ENCODE peak calls at places on chromosomes 4 and X, in eight cellular contexts. T is Panc1, E is tibial artery, F is IMR-90, I is heart right ventricle, N is bronchial epithelial cell, R is mesendoderm, D is Peyer's patch. M is an unnamed sample. For H3K27me3, the result is how much of the 10 kb centered on the place peaks cover.

GRCh38 chrX:119758682-119759332 is 419 bp downstream of the SOWAHD start:
- DNase-seq in T (no peak), E (no peak), F (no peak), I (no peak), N (peak), R (peak), D (peak), M (no peak)

GRCh38 chr4:118344801-118345200 is 8.0 kb downstream of the PRSS12 start:
- DNase-seq in T (no peak), E (no peak), F (no peak), I (no peak), N (no peak), R (no peak), D (no peak), M (no peak)

GRCh38 chr4:147498031-147498700 is 17.3 kb downstream of the EDNRA start:
- DNase-seq in T (no peak), E (no peak), F (peak), I (no peak), N (peak), R (no peak), D (no peak), M (no peak)

GRCh38 chr4:34771632-34772031 is 1472.7 kb downstream of the ARAP2 start:
- DNase-seq in T (no peak), E (no peak), F (no peak), I (no peak), N (no peak), R (peak), D (no peak), M (no peak)

GRCh38 chr4:138911903-138912713 is 103.5 kb upstream of the NOCT start:
- DNase-seq in T (no peak), E (no peak), F (no peak), I (no peak), N (peak), R (no peak), D (no peak), M (no peak)

GRCh38 chr4:76963136-76963477 is 13.6 kb downstream of the SEPTIN11 start:
- DNase-seq in T (no peak), E (no peak), F (no peak), I (no peak), N (no peak), R (no peak), D (no peak), M (no peak)

GRCh38 chrX:10769165-10769564 is 148.8 kb upstream of the MID1 start:
- DNase-seq in T (no peak), E (no peak), F (peak), I (no peak), N (peak), R (peak), D (no peak), M (no peak)

GRCh38 chrX:26889574-26889973 is 573.6 kb downstream of the PPP4R3C start:
- DNase-seq in T (no peak), E (no peak), F (no peak), I (no peak), N (no peak), R (no peak), D (no peak), M (no peak)

GRCh38 chrX:56793533-56794320 is 64.7 kb downstream of the NBDY start:
- DNase-seq in T (no peak), E (no peak), F (no peak), I (no peak), N (peak), R (no peak), D (peak), M (peak)

GRCh38 chrX:17024896-17025295 is 78.4 kb downstream of the REPS2 start:
- DNase-seq in T (no peak), E (no peak), F (no peak), I (no peak), N (no peak), R (peak), D (peak), M (no peak)

GRCh38 chrX:136577562-136577961 is 45.5 kb downstream of the VGLL1 start:
- DNase-seq in T (peak), E (peak), F (peak), I (peak), N (peak), R (peak), D (peak), M (peak)

GRCh38 chrX:136585960-136586359 is 53.9 kb downstream of the VGLL1 start:
- DNase-seq in T (no peak), E (no peak), F (no peak), I (no peak), N (no peak), R (no peak), D (no peak), M (no peak)

GRCh38 chrX:136582624-136583023 is 50.6 kb downstream of the VGLL1 start:
- DNase-seq in T (no peak), E (no peak), F (no peak), I (no peak), N (peak), R (no peak), D (no peak), M (no peak)

GRCh38 chrX:136584545-136584944 is 52.5 kb downstream of the VGLL1 start:
- DNase-seq in T (no peak), E (no peak), F (no peak), I (no peak), N (no peak), R (no peak), D (no peak), M (no peak)

DNA sequence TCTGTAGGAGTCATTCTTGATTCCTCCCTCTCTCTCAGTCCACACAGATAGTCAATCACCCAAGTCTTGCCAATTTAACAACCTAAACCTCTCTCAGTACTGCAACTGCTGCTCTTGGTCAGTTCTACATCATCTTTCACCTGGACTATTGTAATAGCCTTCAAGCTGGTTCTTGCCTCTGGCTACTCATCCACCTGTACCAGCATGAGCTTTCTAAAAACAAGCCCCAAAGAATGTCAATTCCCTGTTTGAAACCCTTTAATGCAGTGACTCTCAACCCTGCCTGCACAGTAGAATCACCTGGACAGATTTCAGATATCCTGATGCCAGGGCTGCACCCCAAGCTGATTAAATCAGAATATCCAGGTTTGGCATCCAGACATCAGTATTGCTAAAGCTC is 48.3 kb downstream of the VGLL1 start:
- DNase-seq in T (no peak), E (no peak), F (no peak), I (no peak), N (no peak), R (no peak), D (no peak), M (no peak)
- H3K27me3 ChIP-seq in T (under half), E (under half), F (under half), I (under half), N (under half), R (under half), D (under half), M (under half)

DNA sequence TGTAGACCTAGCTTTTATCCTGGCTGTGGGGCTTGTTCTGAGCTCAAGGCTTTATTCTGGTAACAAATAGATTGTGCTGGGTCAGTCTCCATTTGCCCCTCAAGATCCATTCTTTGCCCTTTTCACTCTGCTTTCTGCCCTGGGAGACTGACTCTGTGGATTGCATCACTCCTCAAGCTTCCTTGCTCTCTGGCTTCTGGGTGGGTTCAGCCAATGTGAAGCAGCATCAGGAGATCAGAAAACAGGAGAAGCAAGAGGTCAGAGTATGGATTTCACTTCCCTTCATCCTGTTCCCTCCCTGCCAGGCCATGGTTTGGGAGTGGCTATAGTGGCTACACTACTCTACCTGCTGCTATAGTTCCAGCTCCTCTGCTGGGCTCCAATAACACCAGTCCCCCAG is 184.1 kb upstream of the NDP start:
- DNase-seq in T (no peak), E (peak), F (no peak), I (no peak), N (no peak), R (no peak), D (no peak), M (no peak)
- H3K27me3 ChIP-seq in T (under half), E (under half), F (under half), I (under half), N (under half), R (under half), D (under half), M (under half)

GRCh38 chr4:8858925-8859210 is 12.8 kb downstream of the HMX1 start:
- DNase-seq in T (no peak), E (no peak), F (no peak), I (no peak), N (no peak), R (no peak), D (no peak), M (no peak)
- H3K27me3 ChIP-seq in T (under half), E (under half), F (half or more), I (half or more), N (half or more), R (under half), D (under half), M (under half)

DNA sequence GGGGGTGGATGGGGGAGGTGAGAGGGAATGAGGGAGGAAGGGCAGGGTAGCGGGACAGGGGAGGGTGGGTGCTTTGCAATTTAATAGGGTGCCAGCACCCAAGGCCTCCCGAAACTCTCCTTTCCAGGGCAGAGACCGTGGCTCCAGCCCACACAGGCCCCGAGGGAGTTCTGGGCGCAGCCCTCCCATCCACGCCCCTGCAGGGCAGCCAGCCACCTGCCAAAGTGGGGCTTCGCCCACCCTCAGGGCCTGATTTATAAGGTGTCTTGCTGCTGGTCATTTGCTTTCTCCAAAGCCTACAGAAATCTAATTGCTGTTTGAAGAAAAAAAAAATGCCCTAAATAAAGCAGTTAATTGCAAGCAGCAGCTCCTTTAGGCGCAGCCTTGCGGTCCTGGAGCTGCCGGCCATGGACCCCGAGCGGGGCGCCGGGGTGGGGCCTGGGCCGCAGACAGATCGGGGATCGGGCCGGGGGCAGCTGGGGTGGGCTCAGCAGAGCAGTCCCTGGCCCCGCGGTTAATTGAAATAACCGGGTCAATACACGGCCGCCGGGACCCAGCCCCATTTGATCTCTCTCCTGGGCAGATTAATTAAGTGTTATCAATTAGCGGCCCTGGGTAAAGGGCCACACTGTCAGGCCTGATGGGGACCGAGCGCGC is 106.0 kb upstream of the NKX1-1 start:
- DNase-seq in T (no peak), E (no peak), F (no peak), I (no peak), N (no peak), R (no peak), D (no peak), M (no peak)
- H3K27me3 ChIP-seq in T (under half), E (under half), F (half or more), I (under half), N (under half), R (under half), D (under half), M (under half)

DNA sequence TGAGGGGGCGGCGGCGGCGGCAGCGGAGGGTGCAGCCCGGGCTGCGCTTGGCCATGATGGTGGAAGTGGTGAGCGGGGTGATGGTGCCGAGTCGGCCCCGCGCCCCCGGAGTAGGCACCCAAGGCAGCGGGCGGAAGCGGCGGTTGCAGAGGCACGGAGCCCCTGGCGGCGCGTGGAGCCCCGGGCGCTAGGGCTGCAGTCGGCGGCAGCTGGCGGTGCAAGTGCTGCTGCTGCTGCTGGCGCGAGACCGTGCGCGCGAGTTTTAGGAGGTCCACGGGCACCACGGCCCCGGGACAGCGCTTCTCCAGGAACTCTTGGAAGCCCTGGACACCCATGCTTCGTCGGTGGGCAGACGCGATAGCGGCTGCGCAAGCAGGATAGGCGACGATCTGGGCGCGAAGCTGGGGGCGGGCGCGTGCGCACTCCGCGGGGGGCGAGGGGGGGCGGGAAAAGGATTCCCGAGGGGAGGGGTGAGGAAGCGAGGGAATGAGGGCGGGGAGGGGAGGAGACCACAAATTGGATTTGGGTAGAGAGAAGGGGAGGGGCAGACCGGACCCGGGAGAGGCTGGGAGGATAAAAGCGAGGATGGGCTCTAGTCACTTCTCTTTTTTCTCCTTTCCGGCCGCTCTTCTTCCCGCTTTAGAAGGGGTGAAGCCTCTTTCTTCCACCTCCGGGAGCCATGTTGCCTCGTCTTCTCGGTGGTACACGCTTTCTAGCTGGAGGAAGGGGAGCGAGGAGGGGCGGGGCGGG is at the start of gene FAM120C:
- DNase-seq in T (no peak), E (peak), F (peak), I (peak), N (peak), R (peak), D (peak), M (peak)
- H3K27me3 ChIP-seq in T (under half), E (under half), F (under half), I (under half), N (under half), R (under half), D (under half), M (under half)

GRCh38 chrX:107273795-107274194 is 67.4 kb downstream of the DNAAF6 start:
- DNase-seq in T (no peak), E (no peak), F (no peak), I (no peak), N (no peak), R (no peak), D (no peak), M (no peak)
- H3K27me3 ChIP-seq in T (under half), E (under half), F (under half), I (under half), N (under half), R (under half), D (under half), M (under half)